ENCODE peak calls at places on chromosomes 6 and 20, in six cellular contexts. One of them, this sample, is unnamed.

GRCh38 chr20:10414982-10415650 is 18.9 kb downstream of the MKKS start:
- DNase-seq in spleen: no peak
- DNase-seq in Caco-2: no peak
- DNase-seq in hepatocyte: no peak
- DNase-seq in NT2/D1: peak; percentile 52
- DNase-seq in neuronal stem cell: peak; percentile 54
- DNase-seq in this sample: peak; percentile 79

GRCh38 chr6:53651149-53651763 is 14.3 kb downstream of the KLHL31 start:
- DNase-seq in spleen: no peak
- DNase-seq in Caco-2: peak; percentile 81
- DNase-seq in hepatocyte: peak; percentile 89
- DNase-seq in NT2/D1: peak; percentile 42
- DNase-seq in neuronal stem cell: peak; percentile 31
- DNase-seq in this sample: peak; percentile 80

GRCh38 chr6:32369678-32370077 is 2.0 kb downstream of the TSBP1 start:
- DNase-seq in spleen: no peak
- DNase-seq in Caco-2: no peak
- DNase-seq in hepatocyte: no peak
- DNase-seq in NT2/D1: no peak
- DNase-seq in neuronal stem cell: no peak
- DNase-seq in this sample: no peak

GRCh38 chr20:1122388-1123315 is 4.2 kb downstream of the PSMF1 start:
- DNase-seq in spleen: no peak
- DNase-seq in Caco-2: no peak
- DNase-seq in hepatocyte: peak; percentile 44
- DNase-seq in NT2/D1: no peak
- DNase-seq in neuronal stem cell: no peak
- DNase-seq in this sample: no peak

GRCh38 chr6:12537389-12537788 is 179.2 kb upstream of the PHACTR1 start:
- DNase-seq in spleen: no peak
- DNase-seq in Caco-2: peak; percentile 18
- DNase-seq in hepatocyte: no peak
- DNase-seq in NT2/D1: no peak
- DNase-seq in neuronal stem cell: no peak
- DNase-seq in this sample: no peak

GRCh38 chr6:111256646-111257045 is 169.3 kb downstream of the SLC16A10 start:
- DNase-seq in spleen: no peak
- DNase-seq in Caco-2: no peak
- DNase-seq in hepatocyte: no peak
- DNase-seq in NT2/D1: no peak
- DNase-seq in neuronal stem cell: no peak
- DNase-seq in this sample: no peak

GRCh38 chr20:6707231-6707870 is 60.1 kb upstream of the BMP2 start:
- DNase-seq in spleen: no peak
- DNase-seq in Caco-2: peak; percentile 26
- DNase-seq in hepatocyte: no peak
- DNase-seq in NT2/D1: no peak
- DNase-seq in neuronal stem cell: no peak
- DNase-seq in this sample: no peak

GRCh38 chr6:170347091-170347490 is 40.5 kb downstream of the FAM120B start:
- DNase-seq in spleen: no peak
- DNase-seq in Caco-2: no peak
- DNase-seq in hepatocyte: no peak
- DNase-seq in NT2/D1: no peak
- DNase-seq in neuronal stem cell: no peak
- DNase-seq in this sample: no peak

GRCh38 chr20:60338556-60338955 is 380.3 kb downstream of the CDH26 start:
- DNase-seq in spleen: no peak
- DNase-seq in Caco-2: no peak
- DNase-seq in hepatocyte: no peak
- DNase-seq in NT2/D1: no peak
- DNase-seq in neuronal stem cell: no peak
- DNase-seq in this sample: no peak

DNA sequence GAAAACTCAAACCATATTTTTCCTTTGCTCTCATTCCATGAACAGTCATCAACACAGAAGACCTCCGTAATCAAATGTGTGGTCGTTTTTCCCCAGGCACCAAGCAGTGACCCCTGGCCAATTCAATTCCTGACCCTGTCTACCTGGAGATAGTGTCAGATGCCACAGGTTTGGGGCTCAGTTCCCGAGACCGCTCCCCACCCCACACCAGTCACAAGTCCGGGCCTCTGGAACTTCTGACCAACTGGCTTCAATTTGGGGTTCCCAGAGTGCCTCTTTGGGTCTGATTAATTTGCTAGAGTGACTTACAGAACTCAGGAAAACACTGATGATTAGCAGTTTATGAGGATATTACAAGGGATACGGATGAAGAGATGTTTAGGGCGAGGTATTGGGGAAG is 6.0 kb downstream of the IGF2R start:
- DNase-seq in spleen: peak; percentile 56
- DNase-seq in Caco-2: no peak
- DNase-seq in hepatocyte: no peak
- DNase-seq in NT2/D1: no peak
- DNase-seq in neuronal stem cell: no peak
- DNase-seq in this sample: no peak
- H3K4me1 ChIP-seq in spleen: peaks cover 96% of the 10 kb centered on the region
- H3K4me1 ChIP-seq in Caco-2: peaks cover 8% of the 10 kb centered on the region
- H3K4me1 ChIP-seq in hepatocyte: peaks cover 68% of the 10 kb centered on the region
- H3K4me1 ChIP-seq in NT2/D1: peaks cover 11% of the 10 kb centered on the region
- H3K4me1 ChIP-seq in neuronal stem cell: peaks cover 43% of the 10 kb centered on the region
- H3K4me1 ChIP-seq in this sample: peaks cover 25% of the 10 kb centered on the region

DNA sequence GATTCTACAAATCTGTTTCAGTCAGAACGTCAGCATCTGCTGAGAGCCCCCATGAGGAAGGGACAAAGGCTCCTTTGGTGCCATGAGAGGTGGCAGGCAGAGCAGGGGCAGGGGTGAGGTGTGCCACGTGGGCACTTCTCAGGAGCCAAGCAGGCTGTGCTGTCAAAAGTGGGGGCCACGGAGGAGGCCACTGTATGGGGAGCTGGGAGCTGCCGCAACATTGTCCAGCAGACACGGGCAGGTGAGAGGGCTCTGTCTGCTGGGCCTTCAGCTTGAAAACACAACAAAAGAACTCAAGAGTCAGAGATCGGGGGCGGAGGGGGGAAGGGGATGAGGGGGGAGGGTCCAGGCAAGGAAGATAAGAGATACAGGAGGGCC is 21.6 kb upstream of the FOXP4 start:
- DNase-seq in spleen: no peak
- DNase-seq in Caco-2: peak; percentile 32
- DNase-seq in hepatocyte: no peak
- DNase-seq in NT2/D1: no peak
- DNase-seq in neuronal stem cell: no peak
- DNase-seq in this sample: no peak
- H3K27me3 ChIP-seq in spleen: no peaks in the 10 kb centered on the region
- H3K27me3 ChIP-seq in Caco-2: no peaks in the 10 kb centered on the region
- H3K27me3 ChIP-seq in hepatocyte: no peaks in the 10 kb centered on the region
- H3K27me3 ChIP-seq in NT2/D1: peaks cover 30% of the 10 kb centered on the region
- H3K27me3 ChIP-seq in neuronal stem cell: no peaks in the 10 kb centered on the region
- H3K27me3 ChIP-seq in this sample: no peaks in the 10 kb centered on the region

GRCh38 chr20:31710423-31711250 is 12.0 kb downstream of the BCL2L1 start:
- DNase-seq in spleen: no peak
- DNase-seq in Caco-2: no peak
- DNase-seq in hepatocyte: no peak
- DNase-seq in NT2/D1: no peak
- DNase-seq in neuronal stem cell: no peak
- DNase-seq in this sample: no peak

GRCh38 chr20:31712564-31713311 is 9.9 kb downstream of the BCL2L1 start:
- DNase-seq in spleen: peak; percentile 6
- DNase-seq in Caco-2: peak; percentile 98
- DNase-seq in hepatocyte: peak; percentile 75
- DNase-seq in NT2/D1: peak; percentile 81
- DNase-seq in neuronal stem cell: peak; percentile 83
- DNase-seq in this sample: peak; percentile 97

GRCh38 chr20:31712112-31712553 is 10.5 kb downstream of the BCL2L1 start:
- DNase-seq in spleen: peak; percentile 16
- DNase-seq in Caco-2: no peak
- DNase-seq in hepatocyte: peak; percentile 60
- DNase-seq in NT2/D1: no peak
- DNase-seq in neuronal stem cell: no peak
- DNase-seq in this sample: peak; percentile 76

GRCh38 chr20:31709939-31710338 is 12.7 kb downstream of the BCL2L1 start:
- DNase-seq in spleen: no peak
- DNase-seq in Caco-2: no peak
- DNase-seq in hepatocyte: no peak
- DNase-seq in NT2/D1: no peak
- DNase-seq in neuronal stem cell: no peak
- DNase-seq in this sample: no peak

DNA sequence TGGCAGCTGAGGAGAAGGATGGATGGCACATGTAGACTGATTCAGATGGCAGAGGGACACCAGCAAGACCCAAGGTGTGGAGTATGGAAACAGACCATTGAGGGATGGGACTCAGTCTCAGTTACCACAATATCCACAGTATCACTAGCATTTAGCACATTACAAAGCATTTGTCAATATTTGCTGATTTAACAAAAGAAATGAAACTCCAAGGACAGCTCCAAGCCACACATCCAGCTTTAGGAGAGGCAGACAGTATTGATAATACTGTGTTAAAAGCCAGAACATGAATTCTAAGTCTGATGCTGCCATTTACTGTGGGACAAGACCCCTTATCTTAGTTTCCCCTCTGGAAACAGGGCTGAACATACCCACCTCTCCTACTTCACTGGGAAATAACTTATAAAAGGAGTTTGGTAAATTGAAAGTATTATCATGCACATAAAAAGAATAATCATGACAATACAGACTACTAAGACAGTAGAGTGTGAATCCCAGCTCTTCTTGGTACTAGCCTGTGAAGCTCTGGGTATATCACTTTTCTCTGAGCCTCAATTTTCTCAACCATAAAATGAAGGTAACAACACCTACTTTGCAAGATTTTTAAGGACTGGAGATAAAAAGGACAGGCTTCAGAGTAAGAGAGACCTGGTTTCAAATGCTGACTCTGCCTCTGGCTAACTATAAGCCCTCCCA is 11.1 kb downstream of the BCL2L1 start:
- DNase-seq in spleen: no peak
- DNase-seq in Caco-2: no peak
- DNase-seq in hepatocyte: no peak
- DNase-seq in NT2/D1: no peak
- DNase-seq in neuronal stem cell: no peak
- DNase-seq in this sample: no peak
- H3K4me1 ChIP-seq in spleen: peaks cover 81% of the 10 kb centered on the region
- H3K4me1 ChIP-seq in Caco-2: peaks cover 95% of the 10 kb centered on the region
- H3K4me1 ChIP-seq in hepatocyte: peaks cover 57% of the 10 kb centered on the region
- H3K4me1 ChIP-seq in NT2/D1: peaks cover 5% of the 10 kb centered on the region
- H3K4me1 ChIP-seq in neuronal stem cell: peaks cover 14% of the 10 kb centered on the region
- H3K4me1 ChIP-seq in this sample: peaks cover 23% of the 10 kb centered on the region

GRCh38 chr6:39327516-39327915 is 5.0 kb upstream of the KCNK16 start:
- DNase-seq in spleen: no peak
- DNase-seq in Caco-2: no peak
- DNase-seq in hepatocyte: no peak
- DNase-seq in NT2/D1: no peak
- DNase-seq in neuronal stem cell: no peak
- DNase-seq in this sample: no peak
- H3K27me3 ChIP-seq in spleen: no peaks in the 10 kb centered on the region
- H3K27me3 ChIP-seq in Caco-2: no peaks in the 10 kb centered on the region
- H3K27me3 ChIP-seq in hepatocyte: peaks cover 7% of the 10 kb centered on the region
- H3K27me3 ChIP-seq in NT2/D1: peaks cover 3% of the 10 kb centered on the region
- H3K27me3 ChIP-seq in neuronal stem cell: no peaks in the 10 kb centered on the region
- H3K27me3 ChIP-seq in this sample: no peaks in the 10 kb centered on the region

GRCh38 chr6:109449064-109449788 is 6.3 kb downstream of the MICAL1 start:
- DNase-seq in spleen: peak; percentile 80
- DNase-seq in Caco-2: no peak
- DNase-seq in hepatocyte: no peak
- DNase-seq in NT2/D1: no peak
- DNase-seq in neuronal stem cell: no peak
- DNase-seq in this sample: no peak

GRCh38 chr6:109448615-109449014 is 7.0 kb downstream of the MICAL1 start:
- DNase-seq in spleen: no peak
- DNase-seq in Caco-2: no peak
- DNase-seq in hepatocyte: no peak
- DNase-seq in NT2/D1: no peak
- DNase-seq in neuronal stem cell: no peak
- DNase-seq in this sample: no peak

GRCh38 chr6:109451376-109451775 is 4.2 kb downstream of the MICAL1 start:
- DNase-seq in spleen: no peak
- DNase-seq in Caco-2: no peak
- DNase-seq in hepatocyte: no peak
- DNase-seq in NT2/D1: no peak
- DNase-seq in neuronal stem cell: no peak
- DNase-seq in this sample: no peak

GRCh38 chr6:109450801-109451200 is 4.8 kb downstream of the MICAL1 start:
- DNase-seq in spleen: no peak
- DNase-seq in Caco-2: no peak
- DNase-seq in hepatocyte: no peak
- DNase-seq in NT2/D1: no peak
- DNase-seq in neuronal stem cell: no peak
- DNase-seq in this sample: no peak

DNA sequence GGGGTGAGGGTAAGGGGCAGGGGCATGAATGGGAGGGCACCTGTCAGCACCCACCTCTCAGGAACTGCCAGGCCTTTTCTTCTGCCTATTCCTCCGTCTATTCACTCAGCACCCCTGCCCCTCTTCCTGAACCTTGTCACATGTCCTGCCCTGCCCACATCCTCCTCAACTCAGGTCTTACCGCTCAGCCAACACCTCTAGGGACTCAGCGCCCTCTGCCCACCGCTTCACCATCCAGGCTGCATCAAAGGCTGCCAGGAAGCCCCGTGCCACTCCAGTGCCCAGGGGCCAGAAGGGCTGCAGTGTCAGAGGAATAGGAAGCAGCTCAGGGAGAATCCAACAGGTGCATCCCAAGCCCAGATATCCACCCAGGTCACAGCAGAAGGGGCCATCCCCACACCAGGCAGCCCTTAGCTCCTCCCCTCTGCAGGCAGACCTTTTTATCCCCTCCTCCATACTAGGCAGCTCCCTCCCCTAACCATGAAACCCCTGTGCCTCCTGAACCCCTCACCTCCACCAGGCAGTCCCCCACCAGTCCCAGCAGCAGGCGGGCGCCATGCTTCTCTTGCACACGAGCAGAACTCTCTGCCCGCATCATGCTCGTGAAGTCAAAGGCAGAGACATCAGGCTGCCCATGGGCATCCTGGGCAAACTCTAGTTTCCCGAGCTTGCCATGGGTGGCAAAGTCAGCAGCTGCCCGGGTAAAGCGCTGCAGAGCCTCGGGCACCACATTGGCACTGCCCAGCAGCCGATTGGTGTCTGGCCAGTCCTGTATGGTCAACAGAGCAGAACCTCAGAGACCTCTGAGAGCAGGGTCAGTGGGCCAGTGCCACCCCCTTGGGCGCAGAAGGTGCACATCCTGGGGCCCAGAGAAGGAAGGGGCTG is 5.5 kb downstream of the MICAL1 start:
- DNase-seq in spleen: peak; percentile 91
- DNase-seq in Caco-2: no peak
- DNase-seq in hepatocyte: no peak
- DNase-seq in NT2/D1: no peak
- DNase-seq in neuronal stem cell: no peak
- DNase-seq in this sample: no peak
- H3K4me1 ChIP-seq in spleen: peaks cover 50% of the 10 kb centered on the region
- H3K4me1 ChIP-seq in Caco-2: peaks cover 4% of the 10 kb centered on the region
- H3K4me1 ChIP-seq in hepatocyte: peaks cover 6% of the 10 kb centered on the region
- H3K4me1 ChIP-seq in NT2/D1: peaks cover 12% of the 10 kb centered on the region
- H3K4me1 ChIP-seq in neuronal stem cell: peaks cover 5% of the 10 kb centered on the region
- H3K4me1 ChIP-seq in this sample: no peaks in the 10 kb centered on the region

DNA sequence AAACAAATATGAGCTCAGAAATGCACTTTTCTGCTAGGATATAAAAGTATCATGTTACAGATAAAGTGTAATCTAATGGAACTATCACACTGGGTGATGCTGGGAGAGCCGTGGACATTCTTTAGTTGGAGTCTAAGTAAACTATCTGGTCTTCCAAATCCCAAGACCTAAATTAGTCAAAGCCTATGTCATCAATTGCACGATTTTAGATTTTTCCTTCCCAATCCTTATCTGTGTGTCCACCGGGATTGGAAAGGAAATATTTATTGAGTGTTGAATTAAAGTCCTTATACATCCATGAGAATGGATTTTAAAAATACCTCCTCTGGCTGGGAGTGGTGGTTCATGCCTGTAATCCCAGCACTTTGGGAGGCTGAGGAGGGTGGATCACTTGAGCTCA is 19.6 kb upstream of the MRAP2 start:
- DNase-seq in spleen: no peak
- DNase-seq in Caco-2: no peak
- DNase-seq in hepatocyte: no peak
- DNase-seq in NT2/D1: no peak
- DNase-seq in neuronal stem cell: no peak
- DNase-seq in this sample: no peak
- H3K27me3 ChIP-seq in spleen: no peaks in the 10 kb centered on the region
- H3K27me3 ChIP-seq in Caco-2: no peaks in the 10 kb centered on the region
- H3K27me3 ChIP-seq in hepatocyte: no peaks in the 10 kb centered on the region
- H3K27me3 ChIP-seq in NT2/D1: no peaks in the 10 kb centered on the region
- H3K27me3 ChIP-seq in neuronal stem cell: no peaks in the 10 kb centered on the region
- H3K27me3 ChIP-seq in this sample: no peaks in the 10 kb centered on the region

This sample was measured in HAP-1.